ENCODE peak calls at places on chromosomes 6 and 20, in five cellular contexts. W is ureter, Z is lung, P is SJSA1, B is pulmonary artery endothelial cell. M is an unnamed sample.

GRCh38 chr20:432208-432607 is 24.1 kb downstream of the RBCK1 start:
- DNase-seq in W (no peak), Z (no peak), P (no peak), B (no peak), M (no peak)

GRCh38 chr20:7540923-7541322 is 399.3 kb downstream of the HAO1 start:
- DNase-seq in W (no peak), Z (no peak), P (no peak), B (no peak), M (no peak)

GRCh38 chr6:26158581-26159416 is 71.6 kb downstream of the HFE start:
- DNase-seq in W (peak), Z (peak), P (peak), B (no peak), M (peak)

GRCh38 chr20:32333181-32333987 is 24.7 kb upstream of the ASXL1 start:
- DNase-seq in W (no peak), Z (no peak), P (no peak), B (no peak), M (peak)

GRCh38 chr6:39247667-39248194 is 18.5 kb upstream of the KCNK5 start:
- DNase-seq in W (no peak), Z (no peak), P (no peak), B (no peak), M (no peak)

GRCh38 chr6:143621159-143621873 is 56.4 kb upstream of the PHACTR2 start:
- DNase-seq in W (no peak), Z (no peak), P (no peak), B (no peak), M (no peak)

GRCh38 chr6:83265384-83265783 is 72.2 kb downstream of the RWDD2A start:
- DNase-seq in W (no peak), Z (no peak), P (peak), B (no peak), M (peak)

GRCh38 chr20:33908351-33908750 is 85.4 kb upstream of the RALY start:
- DNase-seq in W (no peak), Z (no peak), P (peak), B (no peak), M (peak)

GRCh38 chr6:29561091-29561490 is 1.6 kb upstream of the UBD start:
- DNase-seq in W (no peak), Z (no peak), P (no peak), B (no peak), M (no peak)

GRCh38 chr6:27126815-27127537 is 120.5 kb upstream of the PRSS16 start:
- DNase-seq in W (peak), Z (peak), P (peak), B (peak), M (peak)

GRCh38 chr6:20291764-20292227 is 79.5 kb upstream of the MBOAT1 start:
- DNase-seq in W (peak), Z (peak), P (peak), B (peak), M (peak)

GRCh38 chr6:107495196-107495643 is 5.3 kb downstream of the SOBP start:
- DNase-seq in W (no peak), Z (no peak), P (no peak), B (peak), M (no peak)

GRCh38 chr6:142153230-142153629 is 6.2 kb downstream of the VTA1 start:
- DNase-seq in W (no peak), Z (no peak), P (no peak), B (no peak), M (no peak)

M was measured in amniotic epithelial cell.